ENCODE peak calls at places on chromosomes 1 and 21, in eight cellular contexts. F is pancreas; V is stimulated activated naive B cell treated with anti-CD40 and anti-IgM and Interleukin-4, amounts not matched to agents 10 μg/mL and 1 μg/mL and 100 μg/mL, for 72 hours; C is CD8-positive, alpha-beta T cell; K is lower lobe of right lung; X is heart left ventricle; B is gastroesophageal sphincter; P is sciatic nerve. U is an unnamed sample.

GRCh38 chr1:77514871-77515776 is 167.3 kb downstream of the ZZZ3 start:
- ATAC-seq in F (peak; percentile 66), V (peak; percentile 16), C (no peak), K (peak; percentile 58), X (peak; percentile 97), B (peak; percentile 38), P (peak; percentile 92), U (peak; percentile 28)

GRCh38 chr1:52659356-52659755 is 26.4 kb downstream of the SHISAL2A start:
- ATAC-seq in F (no peak), V (peak; percentile 95), C (no peak), K (no peak), X (no peak), B (no peak), P (no peak), U (peak; percentile 92)

GRCh38 chr1:76256289-76257223 is 182.0 kb downstream of the ST6GALNAC3 start:
- ATAC-seq in F (no peak), V (no peak), C (peak; percentile 40), K (no peak), X (peak; percentile 26), B (no peak), P (no peak), U (no peak)

GRCh38 chr1:64092851-64093371 is 110.5 kb upstream of the UBE2U start:
- ATAC-seq in F (no peak), V (no peak), C (no peak), K (no peak), X (peak; percentile 59), B (no peak), P (peak; percentile 79), U (no peak)

GRCh38 chr1:31683997-31684396 is 19.8 kb downstream of the COL16A1 start:
- ATAC-seq in F (peak; percentile 75), V (peak; percentile 69), C (no peak), K (peak; percentile 63), X (peak; percentile 39), B (no peak), P (no peak), U (no peak)

GRCh38 chr21:45458281-45459170 is 53.6 kb downstream of the COL18A1 start:
- ATAC-seq in F (no peak), V (no peak), C (no peak), K (no peak), X (no peak), B (no peak), P (no peak), U (no peak)

GRCh38 chr1:154327466-154328317 is 2.4 kb downstream of the ATP8B2 start:
- ATAC-seq in F (no peak), V (peak; percentile 16), C (no peak), K (no peak), X (no peak), B (no peak), P (no peak), U (no peak)

GRCh38 chr1:175576870-175577269 is 166.5 kb downstream of the TNR start:
- ATAC-seq in F (no peak), V (no peak), C (no peak), K (no peak), X (no peak), B (no peak), P (no peak), U (no peak)

GRCh38 chr1:30657131-30658013 is 66.0 kb downstream of the MATN1 start:
- ATAC-seq in F (peak; percentile 58), V (no peak), C (no peak), K (peak; percentile 34), X (no peak), B (no peak), P (no peak), U (no peak)

GRCh38 chr1:25773441-25774125 is 26.4 kb upstream of the SELENON start:
- ATAC-seq in F (peak; percentile 85), V (no peak), C (no peak), K (peak; percentile 51), X (no peak), B (no peak), P (no peak), U (no peak)

GRCh38 chr1:110631836-110632620 is 25.9 kb upstream of the KCNA2 start:
- ATAC-seq in F (no peak), V (no peak), C (no peak), K (no peak), X (no peak), B (no peak), P (no peak), U (no peak)